ENCODE peak calls at places on chromosomes 2 and 18, in nine cellular contexts. U is fibroblast of pulmonary artery; S is choroid plexus epithelial cell; J is cardiac muscle cell; O is CD8-positive, alpha-beta T cell; L is breast epithelium; V is IMR-90; M is heart left ventricle; G is A549. B is an unnamed sample.

GRCh38 chr2:207416111-207416510 is 113.7 kb upstream of the CREB1 start:
- DNase-seq in U (no peak), S (no peak), L (no peak), G (no peak), O (no peak), J (no peak), V (no peak), M (no peak), B (peak; percentile 31)

GRCh38 chr18:66757946-66758345 is 154.1 kb upstream of the CDH19 start:
- DNase-seq in L (no peak), U (no peak), S (no peak), O (no peak), J (no peak), M (no peak), G (no peak), V (no peak), B (no peak)

GRCh38 chr18:3481696-3482210 is 31.8 kb downstream of the TGIF1 start:
- DNase-seq in O (no peak), J (peak; percentile 78), U (peak; percentile 69), S (peak; percentile 66), G (no peak), V (peak; percentile 38), M (no peak), L (no peak), B (peak; percentile 39)

GRCh38 chr2:198973181-198973580 is 484.6 kb downstream of the SATB2 start:
- DNase-seq in L (no peak), S (no peak), U (no peak), O (no peak), M (no peak), V (no peak), J (no peak), G (no peak), B (no peak)

GRCh38 chr2:18976112-18976961 is 382.1 kb downstream of the OSR1 start:
- DNase-seq in O (no peak), S (peak; percentile 93), V (peak; percentile 94), L (no peak), J (peak; percentile 83), U (peak; percentile 78), M (no peak), G (no peak), B (peak; percentile 94)

GRCh38 chr2:207750876-207751275 is 18.8 kb downstream of the FZD5 start:
- DNase-seq in L (no peak), V (no peak), O (no peak), S (no peak), J (no peak), G (no peak), U (no peak), M (no peak), B (no peak)

GRCh38 chr2:214395040-214395439 is 15.8 kb upstream of the VWC2L start:
- DNase-seq in V (no peak), S (no peak), L (no peak), U (no peak), G (peak; percentile 6), M (no peak), J (no peak), O (no peak), B (no peak)

GRCh38 chr18:44778788-44779187 is 98.1 kb downstream of the SETBP1 start:
- DNase-seq in J (no peak), G (no peak), U (no peak), M (no peak), V (no peak), O (no peak), S (no peak), L (no peak), B (no peak)

GRCh38 chr2:66445076-66445724 is 10.3 kb downstream of the MEIS1 start:
- DNase-seq in L (no peak), S (peak; percentile 46), O (no peak), M (peak; percentile 47), U (no peak), J (no peak), V (no peak), G (no peak), B (peak; percentile 64)

GRCh38 chr18:3177902-3178687 is 41.7 kb downstream of the MYOM1 start:
- DNase-seq in L (no peak), J (peak; percentile 33), U (peak; percentile 21), G (no peak), M (peak; percentile 68), V (peak; percentile 19), O (no peak), S (no peak), B (no peak)

GRCh38 chr2:239130786-239131325 is 270.0 kb downstream of the HDAC4 start:
- DNase-seq in L (no peak), U (no peak), V (no peak), J (no peak), M (no peak), G (no peak), O (no peak), S (no peak), B (no peak)

GRCh38 chr2:240289701-240290431 is 145.6 kb upstream of the GPC1 start:
- DNase-seq in U (no peak), S (no peak), G (no peak), V (no peak), M (no peak), L (peak; percentile 48), J (no peak), O (no peak), B (no peak)

GRCh38 chr2:218920504-218920903 is 39.0 kb upstream of the CDK5R2 start:
- DNase-seq in O (no peak), G (no peak), U (no peak), V (no peak), L (no peak), S (no peak), M (no peak), J (no peak), B (no peak)

GRCh38 chr2:85134255-85135065 is 1.3 kb downstream of the TCF7L1 start:
- DNase-seq in J (peak; percentile 71), O (no peak), L (no peak), S (peak; percentile 65), V (peak; percentile 54), G (no peak), U (peak; percentile 60), M (peak; percentile 52), B (peak; percentile 26)

GRCh38 chr2:208657468-208657867 is 250.9 kb downstream of the PTH2R start:
- DNase-seq in G (peak; percentile 11), J (no peak), S (no peak), L (no peak), O (no peak), V (no peak), U (no peak), M (no peak), B (no peak)

GRCh38 chr2:105644174-105644980 is 100.3 kb upstream of the NCK2 start:
- DNase-seq in J (peak; percentile 33), S (peak; percentile 5), L (no peak), G (peak; percentile 43), M (no peak), O (no peak), U (no peak), V (no peak), B (peak; percentile 39)

GRCh38 chr2:72744049-72744448 is 81.8 kb downstream of the EXOC6B start:
- DNase-seq in O (no peak), V (peak; percentile 67), L (no peak), G (peak; percentile 18), J (peak; percentile 73), M (no peak), U (peak; percentile 73), S (peak; percentile 72), B (peak; percentile 66)

GRCh38 chr18:6219116-6219717 is 195.5 kb downstream of the L3MBTL4 start:
- DNase-seq in V (peak; percentile 73), M (peak; percentile 40), S (peak; percentile 83), O (no peak), J (peak; percentile 62), U (peak; percentile 64), G (peak; percentile 32), L (no peak), B (peak; percentile 57)

GRCh38 chr2:104321800-104322164 is 532.1 kb upstream of the POU3F3 start:
- DNase-seq in U (no peak), G (no peak), J (no peak), M (no peak), O (no peak), L (no peak), S (no peak), V (no peak), B (no peak)

GRCh38 chr2:234963785-234964615 is 12.2 kb downstream of the SH3BP4 start:
- DNase-seq in J (peak; percentile 81), U (peak; percentile 73), S (no peak), M (no peak), O (no peak), G (no peak), L (peak; percentile 50), V (peak; percentile 74), B (peak; percentile 86)

GRCh38 chr2:186822323-186822722 is 26.6 kb downstream of the ZSWIM2 start:
- DNase-seq in J (no peak), M (no peak), V (no peak), S (no peak), U (no peak), O (no peak), G (no peak), L (no peak), B (no peak)

DNA sequence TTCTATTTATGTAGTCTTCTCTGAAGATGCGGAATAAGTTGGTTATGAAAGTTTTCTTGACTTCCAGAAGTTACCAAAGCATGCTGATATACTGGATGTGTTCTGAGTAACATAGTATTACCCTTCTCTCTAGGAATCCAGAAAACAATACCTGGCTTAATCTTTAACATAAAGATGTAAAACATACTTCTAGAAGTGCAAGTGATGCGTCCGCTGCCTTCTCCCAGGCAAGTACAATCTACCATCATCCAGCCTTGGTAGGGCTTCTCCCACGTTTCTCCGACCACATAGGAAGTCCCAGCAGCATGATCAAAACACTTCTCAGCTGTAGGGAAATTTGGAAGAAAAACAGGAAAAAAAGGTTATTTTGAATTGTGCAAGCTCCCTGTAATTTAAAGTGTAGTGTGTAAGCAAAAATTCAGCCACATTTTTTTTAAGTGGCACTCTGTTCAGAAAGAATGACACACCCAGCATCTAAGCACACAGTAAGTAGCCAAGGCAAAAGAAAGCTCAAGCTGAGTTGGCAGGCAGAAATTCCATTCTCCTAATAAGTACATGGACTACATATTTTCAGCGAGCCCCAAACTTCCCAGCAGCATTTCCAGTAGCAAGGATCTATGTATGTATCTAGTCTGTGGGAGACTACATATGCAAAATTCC is 5.2 kb downstream of the FN1 start:
- DNase-seq in V (peak; percentile 71), L (no peak), G (no peak), M (no peak), J (peak; percentile 81), O (no peak), S (peak; percentile 84), U (peak; percentile 78), B (peak; percentile 67)
- H3K4me3 ChIP-seq in V (no peak overlapping the region), L (no peak overlapping the region), G (no peak overlapping the region), M (no peak overlapping the region), J (no peak overlapping the region), O (no peak overlapping the region), S (peak overlapping the region; percentile 77), U (peak overlapping the region; percentile 90), B (peak overlapping the region; percentile 81)

GRCh38 chr2:159557437-159558034 is 58.8 kb downstream of the BAZ2B start:
- DNase-seq in M (no peak), U (no peak), V (peak; percentile 8), L (no peak), S (peak; percentile 61), G (peak; percentile 39), O (no peak), J (peak; percentile 41), B (peak; percentile 31)
- TF ChIP-seq CTCF in M (peak; percentile 33), U (peak; percentile 40), V (peak; percentile 24), L (peak; percentile 25), S (peak; percentile 62), G (peak; percentile 39), O (no peak), J (peak; percentile 45), B (peak; percentile 44)

GRCh38 chr18:58928401-58928800 is 63.7 kb downstream of the ZNF532 start:
- DNase-seq in G (no peak), V (no peak), U (no peak), J (no peak), M (no peak), O (no peak), L (no peak), S (no peak), B (no peak)
- H3K4me3 ChIP-seq in G (no peak overlapping the region), V (no peak overlapping the region), U (no peak overlapping the region), J (no peak overlapping the region), M (no peak overlapping the region), O (no peak overlapping the region), L (no peak overlapping the region), S (no peak overlapping the region), B (no peak overlapping the region)

GRCh38 chr2:71672011-71672639 is 218.8 kb downstream of the DYSF start:
- DNase-seq in V (no peak), U (no peak), S (no peak), M (no peak), J (no peak), G (no peak), O (no peak), L (no peak), B (no peak)
- TF ChIP-seq CTCF in V (peak; percentile 1), U (peak; percentile 1), S (peak; percentile 29), M (no peak), J (peak; percentile 17), G (no peak), O (no peak), L (no peak), B (no peak)

B was measured in fibroblast of mammary gland.